ENCODE peak calls at places on chromosomes 1 and 21, in four cellular contexts. One of them, this sample, is unnamed.

GRCh38 chr1:63873751-63874150 is 99.9 kb downstream of the ROR1 start:
- DNase-seq in left ventricle myocardium inferior: no peak
- DNase-seq in transverse colon: no peak
- DNase-seq in T-helper 17 cell: no peak
- DNase-seq in this sample: no peak

GRCh38 chr1:218361298-218362065 is 16.3 kb downstream of the TGFB2 start:
- DNase-seq in left ventricle myocardium inferior: no peak
- DNase-seq in transverse colon: no peak
- DNase-seq in T-helper 17 cell: no peak
- DNase-seq in this sample: no peak

GRCh38 chr1:221497051-221497450 is 244.8 kb downstream of the DUSP10 start:
- DNase-seq in left ventricle myocardium inferior: no peak
- DNase-seq in transverse colon: no peak
- DNase-seq in T-helper 17 cell: no peak
- DNase-seq in this sample: no peak

GRCh38 chr21:32611471-32611997 is 643 bp downstream of the CFAP298 start:
- DNase-seq in left ventricle myocardium inferior: no peak
- DNase-seq in transverse colon: peak; percentile 51
- DNase-seq in T-helper 17 cell: peak; percentile 17
- DNase-seq in this sample: no peak

GRCh38 chr21:15549671-15550070 is 180.1 kb upstream of the USP25 start:
- DNase-seq in left ventricle myocardium inferior: no peak
- DNase-seq in transverse colon: no peak
- DNase-seq in T-helper 17 cell: no peak
- DNase-seq in this sample: no peak

GRCh38 chr21:28089599-28090421 is 902.9 kb downstream of the LTN1 start:
- DNase-seq in left ventricle myocardium inferior: peak; percentile 45
- DNase-seq in transverse colon: no peak
- DNase-seq in T-helper 17 cell: no peak
- DNase-seq in this sample: no peak

GRCh38 chr1:44945992-44946391 is 40.4 kb downstream of the EIF2B3 start:
- DNase-seq in left ventricle myocardium inferior: no peak
- DNase-seq in transverse colon: no peak
- DNase-seq in T-helper 17 cell: no peak
- DNase-seq in this sample: no peak

GRCh38 chr1:160971618-160972056 is 17.0 kb upstream of the ITLN2 start:
- DNase-seq in left ventricle myocardium inferior: no peak
- DNase-seq in transverse colon: no peak
- DNase-seq in T-helper 17 cell: no peak
- DNase-seq in this sample: no peak

GRCh38 chr1:96075704-96076455 is 645.7 kb upstream of the PTBP2 start:
- DNase-seq in left ventricle myocardium inferior: no peak
- DNase-seq in transverse colon: no peak
- DNase-seq in T-helper 17 cell: no peak
- DNase-seq in this sample: no peak

GRCh38 chr1:1069711-1070676 is 4.1 kb downstream of the RNF223 start:
- DNase-seq in left ventricle myocardium inferior: no peak
- DNase-seq in transverse colon: no peak
- DNase-seq in T-helper 17 cell: no peak
- DNase-seq in this sample: no peak

GRCh38 chr1:94602802-94603625 is 61.5 kb upstream of the F3 start:
- DNase-seq in left ventricle myocardium inferior: no peak
- DNase-seq in transverse colon: no peak
- DNase-seq in T-helper 17 cell: no peak
- DNase-seq in this sample: no peak

GRCh38 chr1:85746777-85747176 is 38.5 kb upstream of the ZNHIT6 start:
- DNase-seq in left ventricle myocardium inferior: no peak
- DNase-seq in transverse colon: no peak
- DNase-seq in T-helper 17 cell: no peak
- DNase-seq in this sample: no peak

GRCh38 chr1:27356628-27357280 is 10.0 kb downstream of the MAP3K6 start:
- DNase-seq in left ventricle myocardium inferior: no peak
- DNase-seq in transverse colon: peak; percentile 87
- DNase-seq in T-helper 17 cell: peak; percentile 44
- DNase-seq in this sample: peak; percentile 27

GRCh38 chr21:45551316-45551715 is 9.1 kb upstream of the SLC19A1 start:
- DNase-seq in left ventricle myocardium inferior: peak; percentile 9
- DNase-seq in transverse colon: no peak
- DNase-seq in T-helper 17 cell: no peak
- DNase-seq in this sample: no peak

GRCh38 chr1:19942088-19942487 is 18.7 kb upstream of the PLA2G2E start:
- DNase-seq in left ventricle myocardium inferior: no peak
- DNase-seq in transverse colon: no peak
- DNase-seq in T-helper 17 cell: no peak
- DNase-seq in this sample: no peak

GRCh38 chr1:7516341-7516740 is 254.8 kb upstream of the VAMP3 start:
- DNase-seq in left ventricle myocardium inferior: peak; percentile 41
- DNase-seq in transverse colon: no peak
- DNase-seq in T-helper 17 cell: no peak
- DNase-seq in this sample: no peak

GRCh38 chr21:26072891-26073615 is 97.5 kb downstream of the APP start:
- DNase-seq in left ventricle myocardium inferior: no peak
- DNase-seq in transverse colon: no peak
- DNase-seq in T-helper 17 cell: no peak
- DNase-seq in this sample: no peak

GRCh38 chr1:9416506-9416905 is 122.8 kb upstream of the SLC25A33 start:
- DNase-seq in left ventricle myocardium inferior: no peak
- DNase-seq in transverse colon: no peak
- DNase-seq in T-helper 17 cell: no peak
- DNase-seq in this sample: no peak

GRCh38 chr21:34889287-34889536 is 159.9 kb downstream of the RUNX1 start:
- DNase-seq in left ventricle myocardium inferior: peak; percentile 46
- DNase-seq in transverse colon: peak; percentile 50
- DNase-seq in T-helper 17 cell: peak; percentile 60
- DNase-seq in this sample: peak; percentile 42

GRCh38 chr1:241647658-241648057 is 4.4 kb upstream of the WDR64 start:
- DNase-seq in left ventricle myocardium inferior: no peak
- DNase-seq in transverse colon: no peak
- DNase-seq in T-helper 17 cell: no peak
- DNase-seq in this sample: no peak

GRCh38 chr1:11505591-11506538 is 26.9 kb downstream of the DISP3 start:
- DNase-seq in left ventricle myocardium inferior: no peak
- DNase-seq in transverse colon: no peak
- DNase-seq in T-helper 17 cell: no peak
- DNase-seq in this sample: no peak

GRCh38 chr1:42845866-42846256 is 552 bp upstream of the ZNF691 start:
- DNase-seq in left ventricle myocardium inferior: no peak
- DNase-seq in transverse colon: no peak
- DNase-seq in T-helper 17 cell: no peak
- DNase-seq in this sample: no peak

GRCh38 chr21:32190491-32191144 is 88.2 kb downstream of the MIS18A start:
- DNase-seq in left ventricle myocardium inferior: no peak
- DNase-seq in transverse colon: no peak
- DNase-seq in T-helper 17 cell: no peak
- DNase-seq in this sample: no peak

GRCh38 chr1:4379451-4380175 is 274.8 kb upstream of the AJAP1 start:
- DNase-seq in left ventricle myocardium inferior: no peak
- DNase-seq in transverse colon: no peak
- DNase-seq in T-helper 17 cell: no peak
- DNase-seq in this sample: no peak
- H3K9me3 ChIP-seq in left ventricle myocardium inferior: peaks cover 32% of the 10 kb centered on the region
- H3K9me3 ChIP-seq in transverse colon: peaks cover 7% of the 10 kb centered on the region
- H3K9me3 ChIP-seq in T-helper 17 cell: peaks cover 3% of the 10 kb centered on the region
- H3K9me3 ChIP-seq in this sample: no peaks in the 10 kb centered on the region

GRCh38 chr1:5311634-5312298 is 657.4 kb downstream of the AJAP1 start:
- DNase-seq in left ventricle myocardium inferior: no peak
- DNase-seq in transverse colon: no peak
- DNase-seq in T-helper 17 cell: no peak
- DNase-seq in this sample: no peak
- H3K9me3 ChIP-seq in left ventricle myocardium inferior: no peaks in the 10 kb centered on the region
- H3K9me3 ChIP-seq in transverse colon: no peaks in the 10 kb centered on the region
- H3K9me3 ChIP-seq in T-helper 17 cell: no peaks in the 10 kb centered on the region
- H3K9me3 ChIP-seq in this sample: no peaks in the 10 kb centered on the region

GRCh38 chr1:152143147-152143845 is 15.7 kb downstream of the RPTN start:
- DNase-seq in left ventricle myocardium inferior: no peak
- DNase-seq in transverse colon: no peak
- DNase-seq in T-helper 17 cell: no peak
- DNase-seq in this sample: no peak
- H3K9me3 ChIP-seq in left ventricle myocardium inferior: peaks cover 12% of the 10 kb centered on the region
- H3K9me3 ChIP-seq in transverse colon: peaks cover 9% of the 10 kb centered on the region
- H3K9me3 ChIP-seq in T-helper 17 cell: no peaks in the 10 kb centered on the region
- H3K9me3 ChIP-seq in this sample: no peaks in the 10 kb centered on the region

GRCh38 chr21:10641107-10641506 is 119.7 kb downstream of the TPTE start:
- DNase-seq in left ventricle myocardium inferior: no peak
- DNase-seq in transverse colon: no peak
- DNase-seq in T-helper 17 cell: no peak
- DNase-seq in this sample: no peak
- H3K9me3 ChIP-seq in left ventricle myocardium inferior: peaks cover 75% of the 10 kb centered on the region
- H3K9me3 ChIP-seq in transverse colon: peaks cover 47% of the 10 kb centered on the region
- H3K9me3 ChIP-seq in T-helper 17 cell: peaks cover 6% of the 10 kb centered on the region
- H3K9me3 ChIP-seq in this sample: no peaks in the 10 kb centered on the region